ENCODE peak calls at places on chromosomes 12 and 14, in ten cellular contexts. R is activated T-cell treated with anti-CD3 and anti-CD28 coated beads for 1 hour; B is endothelial cell; A is fibroblast of the conjunctiva; G is NCI-H345; S is stimulated activated CD8-positive, alpha-beta memory T cell treated with anti-CD3 and anti-CD28 coated beads, Interleukin-15, amount 100 ng/mL, for 24 hours; Q is activated CD4-positive, alpha-beta T cell treated with anti-CD3 and anti-CD28 coated beads, Interleukin-2, amount 50 U/mL, for 24 hours; I is central memory CD4-positive, alpha-beta T cell; O is mesendoderm; J is CD4-positive, CD25-positive, alpha-beta regulatory T cell. T is an unnamed sample.

GRCh38 chr14:93926873-93927571 is at the start of gene FAM181A:
- DNase-seq in R (no peak), B (no peak), A (no peak), G (peak), S (no peak), Q (no peak), I (no peak), O (no peak), J (no peak), T (no peak)

GRCh38 chr14:69354383-69355154 is 43.5 kb downstream of the ERH start:
- DNase-seq in R (peak), B (no peak), A (no peak), G (no peak), S (no peak), Q (peak), I (peak), O (no peak), J (peak), T (no peak)

GRCh38 chr12:49456280-49456679 is 82.5 kb upstream of the KCNH3 start:
- DNase-seq in R (no peak), B (no peak), A (no peak), G (no peak), S (no peak), Q (no peak), I (no peak), O (peak), J (no peak), T (no peak)

GRCh38 chr12:6226002-6226700 is 26.0 kb downstream of the CD9 start:
- DNase-seq in R (no peak), B (no peak), A (peak), G (no peak), S (no peak), Q (no peak), I (no peak), O (no peak), J (no peak), T (no peak)

GRCh38 chr12:24177889-24178288 is 228.4 kb upstream of the SOX5 start:
- DNase-seq in R (no peak), B (no peak), A (no peak), G (no peak), S (no peak), Q (no peak), I (no peak), O (no peak), J (no peak), T (no peak)

GRCh38 chr14:49641697-49642129 is 6.7 kb upstream of the DNAAF2 start:
- DNase-seq in R (no peak), B (no peak), A (no peak), G (no peak), S (no peak), Q (no peak), I (no peak), O (peak), J (no peak), T (no peak)

GRCh38 chr12:120630139-120630895 is 10.1 kb upstream of the CABP1 start:
- DNase-seq in R (no peak), B (no peak), A (no peak), G (no peak), S (no peak), Q (no peak), I (no peak), O (peak), J (no peak), T (no peak)

GRCh38 chr12:3296409-3296701 is 194.6 kb upstream of the PRMT8 start:
- DNase-seq in R (no peak), B (no peak), A (no peak), G (no peak), S (no peak), Q (no peak), I (no peak), O (no peak), J (no peak), T (no peak)

GRCh38 chr12:212799-213526 is 994 bp downstream of the SLC6A12 start:
- DNase-seq in R (no peak), B (no peak), A (no peak), G (no peak), S (no peak), Q (no peak), I (no peak), O (no peak), J (no peak), T (no peak)

GRCh38 chr14:90522585-90523191 is 125.9 kb downstream of the CALM1 start:
- DNase-seq in R (no peak), B (no peak), A (no peak), G (peak), S (no peak), Q (no peak), I (no peak), O (no peak), J (no peak), T (no peak)

T was measured in H1.